ENCODE peak calls at places on chromosomes 11 and 22, in seven cellular contexts. O, Z, J, A, I, T and H are unnamed samples.

GRCh38 chr11:1151366-1152315 is 6.1 kb upstream of the MUC5AC start:
- DNase-seq in O (no peak), Z (no peak), J (no peak), A (no peak), I (peak; percentile 27), T (peak; percentile 69), H (no peak)

GRCh38 chr11:110128161-110128560 is 35.0 kb downstream of the ZC3H12C start:
- DNase-seq in O (peak; percentile 34), Z (no peak), J (no peak), A (peak; percentile 32), I (no peak), T (no peak), H (no peak)

GRCh38 chr11:121352301-121352891 is 59.8 kb downstream of the SC5D start:
- DNase-seq in O (no peak), Z (no peak), J (no peak), A (no peak), I (no peak), T (no peak), H (no peak)

GRCh38 chr22:30809086-30809485 is 114.4 kb downstream of the OSBP2 start:
- DNase-seq in O (no peak), Z (no peak), J (peak; percentile 64), A (peak; percentile 85), I (no peak), T (no peak), H (peak; percentile 70)

GRCh38 chr11:66454253-66454652 is 12.5 kb upstream of the PELI3 start:
- DNase-seq in O (no peak), Z (no peak), J (peak; percentile 92), A (no peak), I (no peak), T (no peak), H (peak; percentile 93)

GRCh38 chr22:46922037-46922436 is 159.6 kb downstream of the TBC1D22A start:
- DNase-seq in O (no peak), Z (no peak), J (no peak), A (no peak), I (no peak), T (no peak), H (no peak)

GRCh38 chr22:46119729-46120419 is 30.5 kb upstream of the PPARA start:
- DNase-seq in O (peak; percentile 54), Z (no peak), J (no peak), A (peak; percentile 92), I (no peak), T (no peak), H (no peak)

GRCh38 chr11:64885367-64886286 is 7.2 kb upstream of the EHD1 start:
- DNase-seq in O (peak; percentile 89), Z (peak; percentile 46), J (peak; percentile 80), A (peak; percentile 78), I (peak; percentile 85), T (no peak), H (peak; percentile 78)

GRCh38 chr11:65571940-65572339 is 398 bp upstream of the FAM89B start:
- DNase-seq in O (no peak), Z (peak; percentile 73), J (peak; percentile 76), A (no peak), I (peak; percentile 70), T (no peak), H (peak; percentile 65)

GRCh38 chr22:27632451-27633295 is 168.9 kb downstream of the MN1 start:
- DNase-seq in O (no peak), Z (no peak), J (peak; percentile 78), A (peak; percentile 42), I (peak; percentile 78), T (no peak), H (peak; percentile 75)

DNA sequence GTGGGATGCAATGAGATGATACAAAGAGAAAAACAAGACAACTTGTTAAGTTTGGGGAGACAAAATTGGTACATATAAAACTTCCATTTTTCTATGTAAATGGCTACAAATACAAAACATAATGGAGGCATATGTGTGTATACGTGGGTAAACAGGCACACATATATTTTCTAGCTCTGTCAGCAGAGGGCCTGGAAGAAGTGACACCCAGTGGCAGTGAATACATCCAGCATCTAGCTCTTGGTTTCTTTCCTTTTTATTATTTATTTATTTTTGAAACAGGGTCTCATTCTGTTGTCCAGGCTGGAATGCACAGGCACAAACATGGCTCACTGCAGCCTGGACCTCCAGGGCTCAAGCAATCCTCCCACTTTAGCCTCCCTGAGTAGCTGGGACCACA is 5.0 kb upstream of the RASL10A start:
- DNase-seq in O (no peak), Z (no peak), J (no peak), A (no peak), I (no peak), T (no peak), H (no peak)
- TF ChIP-seq CTCF in O (peak; percentile 52), Z (peak; percentile 7), J (peak; percentile 21), A (no peak), I (no peak), T (no peak), H (peak; percentile 7)

GRCh38 chr22:35379146-35379993 is 1.5 kb upstream of the HMOX1 start:
- DNase-seq in O (no peak), Z (no peak), J (no peak), A (no peak), I (peak; percentile 74), T (no peak), H (no peak)

GRCh38 chr22:35378547-35379078 is 2.3 kb upstream of the HMOX1 start:
- DNase-seq in O (no peak), Z (no peak), J (no peak), A (no peak), I (no peak), T (no peak), H (no peak)

GRCh38 chr22:35377735-35378134 is 3.2 kb upstream of the HMOX1 start:
- DNase-seq in O (no peak), Z (no peak), J (no peak), A (no peak), I (no peak), T (no peak), H (no peak)

GRCh38 chr22:35375031-35375430 is 5.9 kb upstream of the HMOX1 start:
- DNase-seq in O (no peak), Z (no peak), J (no peak), A (peak; percentile 86), I (no peak), T (no peak), H (no peak)

GRCh38 chr22:35376728-35377472 is 4.0 kb upstream of the HMOX1 start:
- DNase-seq in O (peak; percentile 96), Z (peak; percentile 99), J (peak; percentile 94), A (peak; percentile 97), I (peak; percentile 96), T (peak; percentile 94), H (peak; percentile 93)
- H3K4me3 ChIP-seq in O (no peak overlapping the region), Z (no peak overlapping the region), J (no peak overlapping the region), A (peak overlapping the region; percentile 9), I (no peak overlapping the region), T (peak overlapping the region; percentile 53), H (no peak overlapping the region)

DNA sequence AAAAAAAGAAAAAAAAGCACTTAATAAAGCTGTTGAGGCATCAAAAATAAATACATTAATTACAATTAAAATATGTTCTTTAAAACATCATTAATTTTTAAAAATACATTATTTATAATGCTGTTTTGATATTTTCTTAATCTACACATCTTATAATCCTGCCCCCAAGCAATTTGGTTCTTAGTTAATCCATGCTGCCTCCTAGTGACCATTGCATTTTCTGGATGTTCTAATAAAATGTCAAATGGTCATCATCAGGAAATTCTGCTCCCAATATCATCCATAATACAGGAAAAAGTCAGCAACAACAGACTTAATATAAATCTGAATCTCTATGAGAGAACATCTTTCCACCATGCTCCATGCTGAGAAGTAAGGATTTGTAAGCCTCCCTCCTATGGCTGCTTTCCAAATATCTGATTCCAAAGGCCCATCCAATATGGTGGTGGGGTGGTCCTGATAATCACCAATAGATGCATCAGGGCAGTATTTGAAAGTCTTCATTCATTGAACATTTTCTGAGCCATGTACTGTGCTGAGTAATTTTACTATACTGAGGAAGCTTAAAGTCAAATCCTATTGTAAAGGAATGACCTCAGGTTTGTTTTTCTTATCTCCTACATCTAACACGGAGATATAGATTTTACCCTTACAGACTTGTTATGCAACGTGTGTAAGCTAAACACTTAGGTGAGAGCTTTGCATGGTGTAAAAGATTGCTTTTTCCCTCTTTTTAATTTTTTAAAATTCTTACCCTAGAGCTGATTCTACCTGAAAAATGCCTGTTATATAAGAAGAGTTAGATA is 124.7 kb upstream of the BMAL1 start:
- DNase-seq in O (peak; percentile 12), Z (peak; percentile 55), J (peak; percentile 64), A (peak; percentile 27), I (no peak), T (no peak), H (peak; percentile 55)
- TF ChIP-seq CTCF in O (peak; percentile 55), Z (peak; percentile 35), J (peak; percentile 59), A (peak; percentile 52), I (peak; percentile 52), T (no peak), H (peak; percentile 21)

GRCh38 chr11:43557553-43558031 is 122.9 kb upstream of the HSD17B12 start:
- DNase-seq in O (no peak), Z (no peak), J (no peak), A (no peak), I (no peak), T (no peak), H (no peak)

GRCh38 chr11:43558056-43558455 is 122.5 kb upstream of the HSD17B12 start:
- DNase-seq in O (no peak), Z (no peak), J (no peak), A (no peak), I (no peak), T (no peak), H (no peak)

GRCh38 chr11:43555811-43556210 is 124.7 kb upstream of the HSD17B12 start:
- DNase-seq in O (peak; percentile 46), Z (no peak), J (no peak), A (peak; percentile 19), I (no peak), T (no peak), H (no peak)

GRCh38 chr11:43556892-43557291 is 123.6 kb upstream of the HSD17B12 start:
- DNase-seq in O (no peak), Z (no peak), J (no peak), A (no peak), I (no peak), T (no peak), H (no peak)

GRCh38 chr11:43556269-43556668 is 124.3 kb upstream of the HSD17B12 start:
- DNase-seq in O (no peak), Z (no peak), J (no peak), A (no peak), I (no peak), T (no peak), H (no peak)
- H3K4me3 ChIP-seq in O (no peak overlapping the region), Z (no peak overlapping the region), J (no peak overlapping the region), A (no peak overlapping the region), I (no peak overlapping the region), T (no peak overlapping the region), H (no peak overlapping the region)

DNA sequence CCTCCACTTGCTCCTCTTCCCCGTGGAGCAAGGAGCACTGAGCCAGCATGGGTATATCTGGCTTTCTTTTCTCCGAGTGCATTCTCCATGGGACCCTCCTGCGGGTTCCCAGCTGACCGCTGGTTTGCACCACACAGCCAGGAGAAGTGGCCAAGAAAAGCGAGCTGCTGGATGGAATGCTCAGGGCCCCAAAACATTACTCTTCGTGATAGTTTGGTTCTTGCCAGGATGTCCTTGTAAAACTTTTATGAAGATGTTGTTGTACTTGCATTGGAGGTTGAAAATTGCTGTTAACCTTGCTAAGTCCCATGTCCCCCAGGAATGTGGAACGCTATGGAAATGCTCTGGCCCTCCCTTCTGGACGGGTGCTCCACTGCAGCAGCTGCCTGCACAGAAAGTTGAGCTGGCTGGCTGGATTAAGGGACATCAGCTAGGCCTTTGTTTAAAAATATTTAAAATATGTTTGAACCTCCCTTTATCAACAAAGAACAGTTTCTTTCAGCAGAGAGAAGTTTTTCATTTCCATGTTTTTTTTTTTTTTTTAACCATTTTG is 68.7 kb downstream of the ZNRF3 start:
- DNase-seq in O (peak; percentile 4), Z (no peak), J (no peak), A (peak; percentile 71), I (peak; percentile 57), T (no peak), H (no peak)
- TF ChIP-seq CTCF in O (peak; percentile 43), Z (no peak), J (peak; percentile 2), A (no peak), I (peak; percentile 49), T (no peak), H (no peak)